ENCODE peak calls at places on chromosomes 13 and 19, in nine cellular contexts. One of them, this sample, is unnamed.

GRCh38 chr13:19072543-19072942 is 109.1 kb downstream of the TUBA3C start:
- DNase-seq in BE2C: no peak
- DNase-seq in activated effector memory CD4-positive, alpha-beta T cell treated with Interleukin-2 at 50 U/mL for 16 hours: no peak
- DNase-seq in amniotic stem cell: no peak
- DNase-seq in NCI-H748 treated with DMSO at 0.1 percent for 48 hours: no peak
- DNase-seq in GM04504: no peak
- DNase-seq in NCI-H1417: no peak
- DNase-seq in activated T-helper 1 cell treated with Interleukin-2 at 50 U/mL for 16 hours: no peak
- DNase-seq in Calu3: no peak
- DNase-seq in this sample: no peak

GRCh38 chr19:1407662-1408299 is 395 bp downstream of the DAZAP1 start:
- DNase-seq in BE2C: no peak
- DNase-seq in activated effector memory CD4-positive, alpha-beta T cell treated with Interleukin-2 at 50 U/mL for 16 hours: no peak
- DNase-seq in amniotic stem cell: no peak
- DNase-seq in NCI-H748 treated with DMSO at 0.1 percent for 48 hours: no peak
- DNase-seq in GM04504: no peak
- DNase-seq in NCI-H1417: peak
- DNase-seq in activated T-helper 1 cell treated with Interleukin-2 at 50 U/mL for 16 hours: peak
- DNase-seq in Calu3: peak
- DNase-seq in this sample: peak

GRCh38 chr19:48999481-49000325 is 6.0 kb downstream of the RUVBL2 start:
- DNase-seq in BE2C: peak
- DNase-seq in activated effector memory CD4-positive, alpha-beta T cell treated with Interleukin-2 at 50 U/mL for 16 hours: peak
- DNase-seq in amniotic stem cell: peak
- DNase-seq in NCI-H748 treated with DMSO at 0.1 percent for 48 hours: no peak
- DNase-seq in GM04504: no peak
- DNase-seq in NCI-H1417: no peak
- DNase-seq in activated T-helper 1 cell treated with Interleukin-2 at 50 U/mL for 16 hours: peak
- DNase-seq in Calu3: peak
- DNase-seq in this sample: peak

GRCh38 chr13:98557934-98558630 is 18.8 kb downstream of the STK24 start:
- DNase-seq in BE2C: no peak
- DNase-seq in activated effector memory CD4-positive, alpha-beta T cell treated with Interleukin-2 at 50 U/mL for 16 hours: no peak
- DNase-seq in amniotic stem cell: no peak
- DNase-seq in NCI-H748 treated with DMSO at 0.1 percent for 48 hours: no peak
- DNase-seq in GM04504: no peak
- DNase-seq in NCI-H1417: no peak
- DNase-seq in activated T-helper 1 cell treated with Interleukin-2 at 50 U/mL for 16 hours: no peak
- DNase-seq in Calu3: no peak
- DNase-seq in this sample: no peak

GRCh38 chr19:10701955-10702307 is 692 bp downstream of the QTRT1 start:
- DNase-seq in BE2C: peak
- DNase-seq in activated effector memory CD4-positive, alpha-beta T cell treated with Interleukin-2 at 50 U/mL for 16 hours: no peak
- DNase-seq in amniotic stem cell: no peak
- DNase-seq in NCI-H748 treated with DMSO at 0.1 percent for 48 hours: no peak
- DNase-seq in GM04504: no peak
- DNase-seq in NCI-H1417: peak
- DNase-seq in activated T-helper 1 cell treated with Interleukin-2 at 50 U/mL for 16 hours: no peak
- DNase-seq in Calu3: no peak
- DNase-seq in this sample: peak

GRCh38 chr13:40470665-40471064 is 195.8 kb downstream of the FOXO1 start:
- DNase-seq in BE2C: no peak
- DNase-seq in activated effector memory CD4-positive, alpha-beta T cell treated with Interleukin-2 at 50 U/mL for 16 hours: no peak
- DNase-seq in amniotic stem cell: no peak
- DNase-seq in NCI-H748 treated with DMSO at 0.1 percent for 48 hours: no peak
- DNase-seq in GM04504: no peak
- DNase-seq in NCI-H1417: no peak
- DNase-seq in activated T-helper 1 cell treated with Interleukin-2 at 50 U/mL for 16 hours: no peak
- DNase-seq in Calu3: no peak
- DNase-seq in this sample: no peak

GRCh38 chr19:54882758-54883157 is 8.7 kb downstream of the FCAR start:
- DNase-seq in BE2C: no peak
- DNase-seq in activated effector memory CD4-positive, alpha-beta T cell treated with Interleukin-2 at 50 U/mL for 16 hours: no peak
- DNase-seq in amniotic stem cell: no peak
- DNase-seq in NCI-H748 treated with DMSO at 0.1 percent for 48 hours: no peak
- DNase-seq in GM04504: no peak
- DNase-seq in NCI-H1417: no peak
- DNase-seq in activated T-helper 1 cell treated with Interleukin-2 at 50 U/mL for 16 hours: no peak
- DNase-seq in Calu3: no peak
- DNase-seq in this sample: no peak

GRCh38 chr13:37475151-37475550 is 123.4 kb downstream of the POSTN start:
- DNase-seq in BE2C: no peak
- DNase-seq in activated effector memory CD4-positive, alpha-beta T cell treated with Interleukin-2 at 50 U/mL for 16 hours: no peak
- DNase-seq in amniotic stem cell: no peak
- DNase-seq in NCI-H748 treated with DMSO at 0.1 percent for 48 hours: no peak
- DNase-seq in GM04504: no peak
- DNase-seq in NCI-H1417: no peak
- DNase-seq in activated T-helper 1 cell treated with Interleukin-2 at 50 U/mL for 16 hours: no peak
- DNase-seq in Calu3: no peak
- DNase-seq in this sample: no peak

GRCh38 chr19:51020988-51021651 is 1.6 kb upstream of the KLK10 start:
- DNase-seq in BE2C: peak
- DNase-seq in activated effector memory CD4-positive, alpha-beta T cell treated with Interleukin-2 at 50 U/mL for 16 hours: no peak
- DNase-seq in amniotic stem cell: no peak
- DNase-seq in NCI-H748 treated with DMSO at 0.1 percent for 48 hours: peak
- DNase-seq in GM04504: peak
- DNase-seq in NCI-H1417: peak
- DNase-seq in activated T-helper 1 cell treated with Interleukin-2 at 50 U/mL for 16 hours: no peak
- DNase-seq in Calu3: peak
- DNase-seq in this sample: peak

GRCh38 chr13:98447881-98448641 is 128.8 kb downstream of the STK24 start:
- DNase-seq in BE2C: peak
- DNase-seq in activated effector memory CD4-positive, alpha-beta T cell treated with Interleukin-2 at 50 U/mL for 16 hours: no peak
- DNase-seq in amniotic stem cell: no peak
- DNase-seq in NCI-H748 treated with DMSO at 0.1 percent for 48 hours: no peak
- DNase-seq in GM04504: no peak
- DNase-seq in NCI-H1417: peak
- DNase-seq in activated T-helper 1 cell treated with Interleukin-2 at 50 U/mL for 16 hours: no peak
- DNase-seq in Calu3: no peak
- DNase-seq in this sample: no peak

GRCh38 chr19:38033658-38034150 is 126.7 kb downstream of the SIPA1L3 start:
- DNase-seq in BE2C: no peak
- DNase-seq in activated effector memory CD4-positive, alpha-beta T cell treated with Interleukin-2 at 50 U/mL for 16 hours: no peak
- DNase-seq in amniotic stem cell: no peak
- DNase-seq in NCI-H748 treated with DMSO at 0.1 percent for 48 hours: no peak
- DNase-seq in GM04504: no peak
- DNase-seq in NCI-H1417: peak
- DNase-seq in activated T-helper 1 cell treated with Interleukin-2 at 50 U/mL for 16 hours: no peak
- DNase-seq in Calu3: no peak
- DNase-seq in this sample: peak

GRCh38 chr19:35327642-35328041 is 1.3 kb upstream of the CD22 start:
- DNase-seq in BE2C: no peak
- DNase-seq in activated effector memory CD4-positive, alpha-beta T cell treated with Interleukin-2 at 50 U/mL for 16 hours: no peak
- DNase-seq in amniotic stem cell: no peak
- DNase-seq in NCI-H748 treated with DMSO at 0.1 percent for 48 hours: no peak
- DNase-seq in GM04504: no peak
- DNase-seq in NCI-H1417: no peak
- DNase-seq in activated T-helper 1 cell treated with Interleukin-2 at 50 U/mL for 16 hours: no peak
- DNase-seq in Calu3: no peak
- DNase-seq in this sample: no peak

GRCh38 chr13:20054586-20054985 is 96.1 kb downstream of the ZMYM2 start:
- DNase-seq in BE2C: no peak
- DNase-seq in activated effector memory CD4-positive, alpha-beta T cell treated with Interleukin-2 at 50 U/mL for 16 hours: no peak
- DNase-seq in amniotic stem cell: no peak
- DNase-seq in NCI-H748 treated with DMSO at 0.1 percent for 48 hours: no peak
- DNase-seq in GM04504: no peak
- DNase-seq in NCI-H1417: no peak
- DNase-seq in activated T-helper 1 cell treated with Interleukin-2 at 50 U/mL for 16 hours: no peak
- DNase-seq in Calu3: no peak
- DNase-seq in this sample: no peak

GRCh38 chr19:15015946-15016542 is 33.2 kb upstream of the CASP14 start:
- DNase-seq in BE2C: no peak
- DNase-seq in activated effector memory CD4-positive, alpha-beta T cell treated with Interleukin-2 at 50 U/mL for 16 hours: no peak
- DNase-seq in amniotic stem cell: no peak
- DNase-seq in NCI-H748 treated with DMSO at 0.1 percent for 48 hours: no peak
- DNase-seq in GM04504: no peak
- DNase-seq in NCI-H1417: no peak
- DNase-seq in activated T-helper 1 cell treated with Interleukin-2 at 50 U/mL for 16 hours: no peak
- DNase-seq in Calu3: peak
- DNase-seq in this sample: no peak

This sample was measured in NCI-H146.